ENCODE peak calls at places on chromosome 2, in six cellular contexts. E is left ventricle myocardium inferior, C is cardiac muscle cell, J is tibial artery, F is breast epithelium, O is stomach. T is an unnamed sample. For H3K9me3, the result is how much of the 10 kb centered on the place peaks cover.

GRCh38 chr2:55231546-55232083 is 478 bp downstream of the CLHC1 start:
- DNase-seq in E (no peak), C (peak), J (no peak), F (no peak), O (no peak), T (no peak)

GRCh38 chr2:84897773-84898172 is 7.7 kb upstream of the TMSB10 start:
- DNase-seq in E (no peak), C (no peak), J (no peak), F (no peak), O (no peak), T (no peak)

GRCh38 chr2:223519471-223519870 is 82.7 kb downstream of the SCG2 start:
- DNase-seq in E (no peak), C (no peak), J (no peak), F (no peak), O (no peak), T (no peak)

GRCh38 chr2:192119536-192119935 is 75.2 kb downstream of the TMEFF2 start:
- DNase-seq in E (no peak), C (no peak), J (no peak), F (no peak), O (no peak), T (no peak)

GRCh38 chr2:180358458-180358857 is 351.4 kb upstream of the CWC22 start:
- DNase-seq in E (no peak), C (no peak), J (no peak), F (no peak), O (no peak), T (no peak)

GRCh38 chr2:176514805-176515500 is 245.7 kb downstream of the MTX2 start:
- DNase-seq in E (no peak), C (no peak), J (no peak), F (no peak), O (no peak), T (no peak)

GRCh38 chr2:98654702-98655488 is 46.5 kb downstream of the UNC50 start:
- DNase-seq in E (no peak), C (no peak), J (peak), F (no peak), O (no peak), T (no peak)

GRCh38 chr2:127674241-127675209 is 805 bp downstream of the LIMS2 start:
- DNase-seq in E (peak), C (no peak), J (peak), F (no peak), O (peak), T (no peak)

GRCh38 chr2:120543899-120544298 is 191.8 kb upstream of the GLI2 start:
- DNase-seq in E (no peak), C (no peak), J (no peak), F (no peak), O (no peak), T (no peak)

GRCh38 chr2:147843421-147843863 is 1.4 kb upstream of the ACVR2A start:
- DNase-seq in E (no peak), C (no peak), J (no peak), F (no peak), O (no peak), T (no peak)

GRCh38 chr2:147844691-147845607 is at the start of gene ACVR2A:
- DNase-seq in E (no peak), C (peak), J (peak), F (peak), O (peak), T (peak)

GRCh38 chr2:147846382-147847081 is 1.7 kb downstream of the ACVR2A start:
- DNase-seq in E (no peak), C (peak), J (no peak), F (no peak), O (no peak), T (no peak)

GRCh38 chr2:147845608-147846002 is 776 bp downstream of the ACVR2A start:
- DNase-seq in E (no peak), C (peak), J (no peak), F (no peak), O (no peak), T (no peak)

DNA sequence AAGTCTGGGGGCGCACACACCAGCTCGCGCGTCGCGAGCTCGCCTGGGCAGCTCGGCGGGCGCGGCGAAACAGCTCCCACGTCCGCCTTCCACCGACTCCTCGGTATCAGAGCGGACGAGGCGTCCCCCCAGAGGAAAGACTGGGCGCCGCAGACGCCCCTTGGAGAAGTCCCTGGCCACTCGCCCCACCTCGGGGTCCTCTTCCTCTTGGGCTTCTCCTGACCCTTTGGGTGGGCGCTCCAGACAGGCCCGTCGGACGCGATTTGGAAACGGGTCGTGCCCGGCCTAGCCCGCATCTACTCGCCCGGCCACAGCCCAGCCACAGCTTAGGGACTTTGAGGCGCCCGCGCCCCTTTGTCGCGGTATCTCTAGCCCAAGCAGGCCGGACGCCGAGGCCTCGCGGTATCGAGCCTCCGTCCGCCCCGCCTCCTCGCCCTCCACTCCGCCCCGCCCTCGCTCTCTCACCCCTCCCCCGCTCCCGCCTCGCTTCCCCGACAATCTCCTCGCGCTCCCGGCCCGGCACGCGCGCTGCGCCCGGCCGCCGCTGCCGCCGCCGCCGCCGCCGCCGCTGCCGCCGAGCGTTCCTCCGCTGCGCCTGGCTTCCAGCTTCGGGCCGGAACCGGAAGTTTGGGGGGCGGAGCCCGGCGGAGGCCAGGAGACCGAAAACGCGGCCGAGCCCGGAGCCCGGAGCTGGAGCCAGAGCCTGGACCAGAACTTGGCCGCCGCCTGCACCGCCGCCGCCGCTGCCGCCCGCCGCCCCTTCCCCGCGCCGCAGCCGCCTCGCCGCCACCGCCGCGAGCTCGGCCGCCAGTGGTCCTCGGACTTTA is 752 bp upstream of the ACVR2A start:
- DNase-seq in E (peak), C (peak), J (peak), F (peak), O (peak), T (peak)
- TF ChIP-seq CTCF in E (peak), C (peak), J (peak), F (peak), O (no peak), T (no peak)

DNA sequence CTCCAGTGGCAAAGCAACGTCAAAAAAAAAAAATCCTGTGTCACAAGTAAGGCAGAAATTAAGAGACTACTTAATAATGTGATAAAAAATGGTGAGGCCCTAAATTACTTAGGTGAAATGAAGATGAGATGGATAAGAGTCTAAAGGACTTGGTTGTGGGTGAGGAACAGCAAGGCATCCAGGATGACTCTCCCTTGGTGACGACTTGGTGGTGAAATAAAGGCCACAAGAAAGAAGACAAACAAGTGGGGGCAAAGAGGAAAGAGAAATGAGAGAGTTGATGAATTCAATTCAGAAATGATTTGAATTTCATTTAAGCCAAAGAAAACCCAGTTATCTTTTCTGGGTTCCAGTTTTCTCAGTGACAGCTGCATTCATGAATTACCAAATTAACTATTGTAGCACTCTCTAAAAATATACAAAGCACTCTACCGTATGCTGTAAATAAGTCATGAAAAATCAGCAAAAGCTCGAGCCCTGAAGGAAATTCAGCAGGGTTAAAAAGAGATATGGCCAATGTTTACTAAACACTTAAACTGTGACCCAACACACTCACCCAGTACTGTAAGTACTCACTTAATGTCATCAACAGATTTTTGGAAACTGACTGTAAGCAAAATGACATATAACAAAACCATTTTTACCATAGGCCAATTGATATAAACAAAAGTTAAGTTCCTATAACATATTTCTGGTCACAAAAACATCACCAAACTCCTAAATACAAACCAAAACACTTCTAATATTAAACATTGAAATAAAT is 1.4 kb downstream of the METTL8 start:
- DNase-seq in E (no peak), C (no peak), J (no peak), F (no peak), O (no peak), T (no peak)
- H3K27ac ChIP-seq in E (no peak), C (no peak), J (no peak), F (no peak), O (peak), T (no peak)

GRCh38 chr2:132416080-132416911 is at the start of gene GPR39:
- DNase-seq in E (peak), C (peak), J (peak), F (peak), O (peak), T (no peak)
- H3K9me3 ChIP-seq in E (under half), C (under half), J (under half), F (under half), O (under half), T (under half)

GRCh38 chr2:207767461-207768167 is 2.1 kb downstream of the FZD5 start:
- DNase-seq in E (peak), C (peak), J (peak), F (no peak), O (peak), T (no peak)
- TF ChIP-seq CTCF in E (peak), C (peak), J (no peak), F (no peak), O (peak), T (no peak)

GRCh38 chr2:174635015-174635593 is 37.5 kb upstream of the WIPF1 start:
- DNase-seq in E (no peak), C (no peak), J (no peak), F (no peak), O (no peak), T (no peak)
- H3K27ac ChIP-seq in E (peak), C (peak), J (peak), F (peak), O (peak), T (peak)

GRCh38 chr2:221018262-221018661 is 553.8 kb downstream of the EPHA4 start:
- DNase-seq in E (no peak), C (no peak), J (no peak), F (no peak), O (no peak), T (no peak)
- H3K9me3 ChIP-seq in E (under half), C (under half), J (under half), F (under half), O (under half), T (under half)